ENCODE peak calls at places on chromosomes 4 and X, in seven cellular contexts. Y, G, D, O, S, R and T are unnamed samples.

GRCh38 chrX:13288671-13289070 is 31.2 kb downstream of the ATXN3L start:
- DNase-seq in Y (no peak), G (no peak), D (no peak), O (no peak), S (no peak), R (no peak), T (no peak)

GRCh38 chr4:134201216-134202098 is at the start of gene PABPC4L:
- DNase-seq in Y (no peak), G (peak; percentile 51), D (peak; percentile 45), O (peak; percentile 73), S (peak; percentile 90), R (peak; percentile 89), T (no peak)

GRCh38 chr4:145772347-145772746 is 92.4 kb downstream of the C4orf51 start:
- DNase-seq in Y (no peak), G (no peak), D (no peak), O (no peak), S (no peak), R (no peak), T (no peak)

GRCh38 chrX:29661290-29661689 is 554.1 kb upstream of the MAGEB2 start:
- DNase-seq in Y (no peak), G (no peak), D (no peak), O (no peak), S (no peak), R (peak; percentile 58), T (no peak)

GRCh38 chr4:40870076-40870624 is 120.4 kb downstream of the NSUN7 start:
- DNase-seq in Y (no peak), G (no peak), D (no peak), O (no peak), S (no peak), R (no peak), T (no peak)

GRCh38 chr4:25927361-25928040 is 13.5 kb downstream of the SMIM20 start:
- DNase-seq in Y (no peak), G (peak; percentile 66), D (no peak), O (no peak), S (no peak), R (no peak), T (no peak)

GRCh38 chr4:98470831-98471230 is 187.6 kb downstream of the TSPAN5 start:
- DNase-seq in Y (no peak), G (no peak), D (no peak), O (peak; percentile 65), S (no peak), R (peak; percentile 89), T (no peak)

GRCh38 chrX:132092439-132093065 is 35.3 kb downstream of the FRMD7 start:
- DNase-seq in Y (peak; percentile 41), G (peak; percentile 42), D (peak; percentile 11), O (peak; percentile 80), S (peak; percentile 78), R (peak; percentile 77), T (peak; percentile 62)